ENCODE peak calls at places on chromosome 6, in four cellular contexts. D is A549, E is H1, A is K562. Z is an unnamed sample.

GRCh38 chr6:146544783-146545182 is 1.1 kb downstream of the RAB32 start:
- DNase-seq in D (no peak), E (no peak), A (no peak), Z (no peak)

GRCh38 chr6:14454467-14454763 is 336.8 kb downstream of the CD83 start:
- DNase-seq in D (no peak), E (no peak), A (peak), Z (no peak)

GRCh38 chr6:84515082-84515481 is 249.3 kb downstream of the TBX18 start:
- DNase-seq in D (no peak), E (no peak), A (no peak), Z (no peak)

GRCh38 chr6:105359419-105360366 is 43.2 kb downstream of the PREP start:
- DNase-seq in D (peak), E (no peak), A (peak), Z (no peak)

GRCh38 chr6:17268114-17268513 is 13.0 kb upstream of the RBM24 start:
- DNase-seq in D (no peak), E (no peak), A (no peak), Z (no peak)

GRCh38 chr6:137145421-137145820 is 28.0 kb downstream of the IL22RA2 start:
- DNase-seq in D (no peak), E (no peak), A (no peak), Z (no peak)

GRCh38 chr6:168950500-168951223 is 303.0 kb downstream of the THBS2 start:
- DNase-seq in D (no peak), E (no peak), A (no peak), Z (no peak)

GRCh38 chr6:161256390-161256789 is 17.5 kb downstream of the AGPAT4 start:
- DNase-seq in D (no peak), E (no peak), A (no peak), Z (no peak)

GRCh38 chr6:106858653-106859092 is 115.9 kb downstream of the CD24 start:
- DNase-seq in D (peak), E (no peak), A (peak), Z (no peak)

GRCh38 chr6:53496797-53497196 is 48.1 kb downstream of the GCLC start:
- DNase-seq in D (peak), E (no peak), A (no peak), Z (no peak)

GRCh38 chr6:35969676-35970075 is 48.8 kb upstream of the SRPK1 start:
- DNase-seq in D (no peak), E (no peak), A (no peak), Z (no peak)

GRCh38 chr6:134447883-134448387 is 130.0 kb upstream of the SGK1 start:
- DNase-seq in D (no peak), E (no peak), A (no peak), Z (no peak)

GRCh38 chr6:170085475-170086401 is 205.1 kb downstream of the DLL1 start:
- DNase-seq in D (no peak), E (no peak), A (no peak), Z (no peak)

GRCh38 chr6:123941855-123942254 is 138.2 kb downstream of the NKAIN2 start:
- DNase-seq in D (no peak), E (no peak), A (no peak), Z (no peak)

GRCh38 chr6:107618672-107619071 is 128.8 kb downstream of the SOBP start:
- DNase-seq in D (no peak), E (no peak), A (no peak), Z (no peak)

DNA sequence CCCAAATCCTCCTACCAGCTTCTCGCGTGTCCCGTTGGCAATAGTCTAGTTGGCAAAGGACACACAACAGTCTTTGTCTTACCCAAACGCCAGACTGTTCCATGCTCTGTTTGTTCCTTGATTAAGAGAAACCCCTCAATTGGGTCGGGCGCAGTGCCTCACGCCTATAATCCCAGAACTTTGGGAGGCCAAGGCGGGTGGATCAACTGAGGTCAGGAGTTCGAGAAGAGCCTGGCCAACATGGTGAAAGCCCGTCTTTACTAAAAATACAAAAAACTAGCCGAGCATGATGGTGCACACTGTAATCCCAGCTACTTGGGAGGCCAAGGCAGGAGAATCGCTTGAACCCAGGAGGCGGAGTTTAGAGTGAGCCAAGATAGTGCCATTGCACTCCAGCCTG is 153.7 kb downstream of the GRM4 start:
- DNase-seq in D (no peak), E (no peak), A (no peak), Z (no peak)
- TF ChIP-seq PHF8 in D (no peak), E (no peak), A (no peak), Z (no peak)

DNA sequence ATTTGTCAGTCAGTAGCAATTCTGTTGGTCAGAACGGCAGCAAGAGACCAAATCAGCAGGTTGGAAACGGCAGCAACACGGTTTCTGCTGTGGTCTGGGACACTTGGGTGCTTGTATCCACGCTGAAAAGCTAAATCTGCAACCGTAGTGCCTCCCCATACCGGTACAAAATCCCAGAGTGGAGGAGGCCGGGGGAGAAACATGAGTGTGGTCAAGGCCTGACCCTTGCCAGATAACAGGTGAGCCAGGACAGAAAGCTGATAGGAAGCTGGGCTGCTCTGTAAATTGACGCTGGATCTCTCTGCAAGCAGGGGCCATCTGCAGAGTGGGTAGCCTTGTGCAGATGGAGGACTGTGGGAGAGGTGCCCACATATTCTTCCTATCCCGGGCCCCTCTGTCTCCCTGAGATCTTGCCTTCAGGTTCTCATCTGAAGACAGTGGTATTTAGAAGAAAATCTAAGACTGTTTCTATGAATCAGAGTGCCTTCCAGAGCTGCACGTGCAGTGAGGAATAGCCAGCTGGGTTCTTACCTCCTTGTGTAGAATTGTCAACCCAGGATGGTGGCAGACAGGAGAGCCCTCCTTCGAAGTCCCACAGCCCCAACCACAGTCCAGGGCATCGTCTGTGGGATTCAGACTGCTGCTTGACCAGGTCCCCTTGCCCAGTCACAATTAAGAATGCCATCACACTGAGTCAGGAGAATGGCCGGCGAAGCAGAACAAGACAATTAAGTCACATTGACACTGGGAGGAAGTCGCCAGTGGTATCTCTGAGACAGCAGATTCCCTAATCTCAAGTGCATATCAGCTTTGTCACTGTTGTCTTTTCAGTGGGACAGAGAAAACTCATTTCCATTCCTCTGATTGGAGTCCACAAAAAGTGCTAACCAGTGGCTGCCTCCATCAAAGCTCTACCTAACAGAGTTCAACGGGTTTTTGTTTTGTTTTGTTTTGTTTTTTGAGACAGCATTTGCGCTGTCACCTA is 100.0 kb upstream of the RIPOR2 start:
- DNase-seq in D (no peak), E (no peak), A (peak), Z (no peak)
- H3K4me3 ChIP-seq in D (no peak), E (no peak), A (no peak), Z (no peak)

GRCh38 chr6:5997420-5998093 is 9.2 kb downstream of the NRN1 start:
- DNase-seq in D (no peak), E (no peak), A (no peak), Z (no peak)
- TF ChIP-seq PHF8 in D (no peak), E (no peak), A (no peak), Z (no peak)

GRCh38 chr6:15905488-15906392 is 223.1 kb upstream of the MYLIP start:
- DNase-seq in D (no peak), E (no peak), A (peak), Z (no peak)

GRCh38 chr6:15906393-15906976 is 222.4 kb upstream of the MYLIP start:
- DNase-seq in D (no peak), E (no peak), A (no peak), Z (no peak)

GRCh38 chr6:15907914-15908518 is 220.9 kb upstream of the MYLIP start:
- DNase-seq in D (no peak), E (no peak), A (peak), Z (no peak)

GRCh38 chr6:15901141-15902115 is 227.5 kb upstream of the MYLIP start:
- DNase-seq in D (no peak), E (no peak), A (peak), Z (no peak)

GRCh38 chr6:15904651-15905376 is 224.1 kb upstream of the MYLIP start:
- DNase-seq in D (no peak), E (no peak), A (no peak), Z (no peak)
- H3K4me3 ChIP-seq in D (no peak), E (no peak), A (no peak), Z (no peak)

DNA sequence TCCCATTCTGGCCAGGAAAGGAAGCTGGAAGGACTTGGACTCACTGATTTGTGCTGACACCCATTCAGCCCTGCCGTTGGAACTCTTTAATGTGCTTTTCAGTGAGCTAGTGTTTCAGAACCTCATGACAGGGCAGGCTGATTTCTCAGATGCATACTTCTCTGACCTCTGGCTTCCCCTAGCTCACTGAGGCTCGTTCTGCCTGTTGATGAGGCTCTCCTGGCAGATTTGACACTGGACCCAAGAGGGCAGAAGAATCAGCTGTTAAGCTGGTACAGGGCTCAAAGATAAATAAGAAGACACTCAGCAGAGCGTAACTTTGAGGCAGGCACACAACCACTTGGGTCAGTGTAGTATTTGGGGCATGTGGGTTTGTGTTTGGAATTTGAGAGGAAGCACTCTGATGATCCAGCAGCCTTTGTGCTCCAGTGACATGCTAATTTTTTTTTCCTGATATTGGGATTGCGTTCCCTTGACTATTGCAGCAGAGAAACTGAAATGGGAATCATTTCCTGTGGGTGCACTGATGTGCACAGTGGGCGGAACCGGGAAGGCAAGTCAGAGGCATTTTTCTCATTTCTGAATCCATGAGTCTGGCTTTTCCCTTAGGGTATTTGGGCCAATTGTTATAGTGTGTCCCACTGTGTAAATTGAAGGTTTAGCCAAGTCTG is 80.2 kb downstream of the CARMIL1 start:
- DNase-seq in D (peak), E (no peak), A (no peak), Z (no peak)
- TF ChIP-seq PHF8 in D (no peak), E (no peak), A (no peak), Z (no peak)

DNA sequence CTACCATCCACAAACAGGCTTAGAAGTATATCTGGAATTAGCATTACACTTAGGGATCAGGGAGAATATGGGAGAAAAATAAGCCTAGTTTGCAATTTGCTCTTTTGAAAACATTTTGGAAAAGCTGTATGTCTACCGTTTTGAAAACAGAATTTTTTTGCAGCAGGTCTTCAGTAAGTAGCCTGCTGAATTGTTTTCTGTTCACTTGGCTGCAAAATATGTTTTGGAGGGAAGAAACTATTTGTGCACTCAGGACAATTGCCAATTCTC is 39.6 kb downstream of the ILRUN start:
- DNase-seq in D (no peak), E (no peak), A (no peak), Z (no peak)
- H3K4me3 ChIP-seq in D (peak), E (no peak), A (peak), Z (peak)

DNA sequence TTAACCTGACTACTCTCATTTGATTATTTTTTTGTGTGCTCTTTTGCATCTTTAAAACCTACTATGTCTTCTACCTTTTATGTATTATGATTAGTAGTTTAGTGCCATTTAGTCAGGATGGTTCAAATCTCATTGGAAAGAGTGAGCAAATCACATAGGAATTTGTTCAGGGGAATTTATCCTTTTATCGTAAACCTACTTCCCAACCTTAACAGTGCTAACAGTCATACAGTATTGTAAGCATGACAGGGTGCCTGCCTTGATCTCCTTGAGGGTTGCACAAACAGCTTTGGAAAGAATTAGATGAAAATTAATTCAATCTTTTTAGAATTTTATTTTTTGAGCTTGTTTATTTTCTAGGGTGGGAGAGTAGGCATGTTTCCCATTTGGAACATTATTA is 18.3 kb downstream of the RNF8 start:
- DNase-seq in D (no peak), E (no peak), A (no peak), Z (no peak)
- TF ChIP-seq PHF8 in D (no peak), E (no peak), A (no peak), Z (no peak)

GRCh38 chr6:28757429-28758045 is 166.2 kb downstream of the TRIM27 start:
- DNase-seq in D (peak), E (no peak), A (peak), Z (peak)
- H3K4me3 ChIP-seq in D (peak), E (peak), A (peak), Z (peak)

GRCh38 chr6:130967502-130968469 is 95.3 kb downstream of the EPB41L2 start:
- DNase-seq in D (no peak), E (no peak), A (peak), Z (no peak)

GRCh38 chr6:130970839-130971410 is 92.1 kb downstream of the EPB41L2 start:
- DNase-seq in D (no peak), E (no peak), A (no peak), Z (no peak)

GRCh38 chr6:130966581-130966980 is 96.5 kb downstream of the EPB41L2 start:
- DNase-seq in D (no peak), E (no peak), A (no peak), Z (no peak)

GRCh38 chr6:130969807-130970491 is 93.1 kb downstream of the EPB41L2 start:
- DNase-seq in D (peak), E (no peak), A (no peak), Z (peak)

DNA sequence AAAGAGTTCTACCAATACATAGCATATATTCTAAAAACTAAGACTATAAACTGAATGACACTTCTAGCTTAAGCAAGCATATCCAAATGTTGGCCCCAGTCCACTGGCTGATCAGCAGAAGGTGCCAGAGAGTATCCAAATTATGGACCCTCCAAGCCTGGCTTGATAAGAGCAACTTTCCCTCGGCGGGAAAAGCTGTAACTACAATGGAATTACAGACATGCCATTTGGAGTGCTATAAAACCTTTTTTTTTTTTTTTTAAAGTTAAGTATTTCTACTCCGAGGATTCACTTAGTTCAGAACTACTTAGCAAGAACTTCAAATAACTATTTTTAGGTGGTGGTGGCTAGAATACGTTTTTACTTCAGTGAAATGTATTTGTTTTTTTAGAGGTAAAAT is 94.6 kb downstream of the EPB41L2 start:
- DNase-seq in D (no peak), E (no peak), A (no peak), Z (no peak)
- TF ChIP-seq PHF8 in D (no peak), E (no peak), A (no peak), Z (no peak)

DNA sequence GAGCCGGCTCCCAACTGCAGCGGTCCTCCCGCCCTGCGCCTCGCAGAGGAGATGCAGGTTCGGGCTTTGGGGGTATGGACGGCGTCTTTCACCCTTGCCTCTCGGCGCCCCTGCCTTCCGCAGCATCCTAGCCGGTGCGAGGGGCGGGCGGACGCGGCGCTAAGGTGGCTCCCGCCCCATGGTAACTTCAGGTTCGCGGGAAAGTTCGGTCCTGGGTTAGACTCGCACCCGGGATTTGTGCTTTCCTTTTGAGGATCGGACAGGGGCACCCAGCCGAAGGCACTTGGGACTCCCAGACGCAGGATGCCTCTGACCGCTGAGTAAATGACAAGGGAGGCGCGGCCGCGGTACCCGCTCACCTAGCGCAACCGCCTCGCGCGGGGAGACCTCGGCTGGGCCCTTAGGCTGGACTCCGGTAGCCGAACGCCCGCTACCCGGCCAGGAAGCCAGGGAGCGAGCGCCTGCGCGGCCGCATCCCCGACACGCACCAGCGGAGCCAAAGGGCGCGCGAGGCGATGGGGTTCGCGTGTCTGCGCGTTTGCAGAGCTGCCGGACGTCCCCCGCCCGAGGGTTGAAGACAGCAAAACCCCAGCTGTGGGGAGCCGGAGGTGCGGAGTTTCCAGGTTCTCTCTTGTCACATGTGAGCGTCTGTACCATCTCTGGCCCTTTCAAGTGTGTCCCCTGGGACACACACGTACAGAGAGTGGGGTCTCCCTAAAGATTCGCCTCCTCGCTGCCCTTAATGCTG is 1.1 kb downstream of the RSPO3 start:
- DNase-seq in D (no peak), E (no peak), A (no peak), Z (no peak)
- H3K4me3 ChIP-seq in D (peak), E (peak), A (no peak), Z (peak)